ENCODE peak calls at places on chromosomes 7 and 10, in seven cellular contexts. Z is AG09309; V is activated CD8-positive, alpha-beta T cell treated with anti-CD3 and anti-CD28 coated beads for 36 hours; O is left ventricle myocardium inferior; B is neuronal stem cell; T is activated T-helper 1 cell treated with Interleukin-2 at 50 U/mL for 16 hours; C is vagina. G is an unnamed sample.

GRCh38 chr10:48469516-48470020 is 135.3 kb downstream of the ARHGAP22 start:
- DNase-seq in O (no peak), V (no peak), B (no peak), C (no peak), T (no peak), Z (no peak), G (no peak)

GRCh38 chr7:47657126-47657525 is 75.2 kb upstream of the TNS3 start:
- DNase-seq in O (no peak), B (no peak), Z (no peak), V (no peak), T (no peak), C (no peak), G (no peak)

GRCh38 chr7:134364619-134365037 is 47.9 kb upstream of the SLC35B4 start:
- DNase-seq in T (no peak), V (no peak), B (no peak), Z (peak), C (no peak), O (no peak), G (peak)

GRCh38 chr7:113371376-113372043 is 253.2 kb upstream of the SMIM30 start:
- DNase-seq in T (no peak), B (no peak), Z (no peak), V (no peak), O (no peak), C (no peak), G (no peak)

GRCh38 chr10:70320751-70321150 is 36.9 kb upstream of the NPFFR1 start:
- DNase-seq in V (no peak), B (no peak), T (no peak), O (no peak), C (no peak), Z (no peak), G (no peak)

GRCh38 chr10:29648114-29648982 is 13.6 kb upstream of the SVIL start:
- DNase-seq in C (no peak), T (no peak), B (no peak), Z (no peak), V (peak), O (no peak), G (no peak)

GRCh38 chr7:40808409-40808942 is 673.7 kb downstream of the SUGCT start:
- DNase-seq in O (no peak), T (no peak), C (no peak), V (no peak), B (no peak), Z (peak), G (peak)

GRCh38 chr10:120735773-120736371 is 115.3 kb upstream of the WDR11 start:
- DNase-seq in O (no peak), Z (no peak), V (no peak), C (no peak), B (no peak), T (no peak), G (peak)

GRCh38 chr10:124259139-124259825 is 159.4 kb downstream of the OAT start:
- DNase-seq in Z (no peak), B (no peak), C (no peak), T (no peak), O (no peak), V (peak), G (peak)

GRCh38 chr10:43793714-43794113 is 145.0 kb upstream of the ZNF32 start:
- DNase-seq in Z (peak), B (no peak), O (no peak), V (no peak), T (no peak), C (no peak), G (peak)

GRCh38 chr7:44867073-44867990 is 18.0 kb downstream of the PURB start:
- DNase-seq in T (no peak), B (no peak), O (no peak), C (no peak), Z (peak), V (peak), G (peak)

GRCh38 chr10:75187961-75188426 is 22.6 kb upstream of the VDAC2 start:
- DNase-seq in O (no peak), V (peak), T (peak), B (no peak), Z (peak), C (no peak), G (peak)

GRCh38 chr10:70671619-70672164 is 614 bp upstream of the ADAMTS14 start:
- DNase-seq in B (no peak), T (no peak), V (no peak), O (no peak), C (no peak), Z (no peak), G (no peak)

GRCh38 chr10:12489357-12489756 is 140.0 kb downstream of the CAMK1D start:
- DNase-seq in Z (no peak), C (no peak), B (no peak), V (no peak), O (no peak), T (no peak), G (no peak)

GRCh38 chr10:58740620-58741369 is 228.1 kb downstream of the BICC1 start:
- DNase-seq in Z (no peak), C (no peak), V (no peak), B (no peak), T (no peak), O (no peak), G (no peak)

GRCh38 chr10:104120903-104121484 is 977 bp upstream of the SFR1 start:
- DNase-seq in T (peak), V (peak), B (peak), Z (peak), C (peak), O (peak), G (peak)

GRCh38 chr7:152330827-152331226 is 105.0 kb downstream of the KMT2C start:
- DNase-seq in B (no peak), C (no peak), V (no peak), O (no peak), T (no peak), Z (no peak), G (no peak)

GRCh38 chr10:123928427-123928826 is 36.8 kb upstream of the CPXM2 start:
- DNase-seq in V (no peak), B (no peak), O (no peak), T (no peak), Z (no peak), C (no peak), G (no peak)

GRCh38 chr7:128108129-128108528 is 76.9 kb upstream of the LRRC4 start:
- DNase-seq in T (no peak), O (no peak), V (no peak), Z (no peak), C (no peak), B (no peak), G (no peak)

GRCh38 chr7:25750738-25751529 is 401.1 kb upstream of the NFE2L3 start:
- DNase-seq in B (no peak), V (no peak), O (no peak), T (no peak), Z (no peak), C (no peak), G (no peak)

G was measured in MCF 10A.